ENCODE peak calls at places on chromosome 10, in ten cellular contexts. D, X, R, J, S, H, Z, I, M and Q are unnamed samples.
A peak's percentile ranks its signal among the peaks of the same experiment; 100 is the strongest.

GRCh38 chr10:36880898-36881297 is 244.5 kb upstream of the ANKRD30A start:
- DNase-seq in D (peak; percentile 9), X (no peak), R (no peak), J (peak; percentile 37), S (no peak), H (no peak), Z (no peak), I (peak; percentile 10), M (peak; percentile 10), Q (no peak)

GRCh38 chr10:99996934-99997648 is 12.7 kb downstream of the DNMBP start:
- DNase-seq in D (no peak), X (no peak), R (no peak), J (no peak), S (no peak), H (no peak), Z (no peak), I (no peak), M (no peak), Q (no peak)

GRCh38 chr10:50362547-50363125 is 111.3 kb upstream of the ASAH2 start:
- DNase-seq in D (no peak), X (no peak), R (no peak), J (no peak), S (no peak), H (peak; percentile 5), Z (no peak), I (no peak), M (no peak), Q (no peak)

GRCh38 chr10:5643356-5643755 is 23.0 kb downstream of the ASB13 start:
- DNase-seq in D (no peak), X (no peak), R (no peak), J (no peak), S (no peak), H (no peak), Z (no peak), I (no peak), M (no peak), Q (no peak)

GRCh38 chr10:10092581-10092980 is 925.1 kb upstream of the CELF2 start:
- DNase-seq in D (no peak), X (no peak), R (no peak), J (peak; percentile 3), S (no peak), H (no peak), Z (no peak), I (no peak), M (no peak), Q (peak; percentile 2)

GRCh38 chr10:43374194-43374593 is 2.8 kb downstream of the FXYD4 start:
- DNase-seq in D (no peak), X (no peak), R (no peak), J (no peak), S (no peak), H (no peak), Z (no peak), I (no peak), M (no peak), Q (no peak)

GRCh38 chr10:101018118-101018599 is 12.8 kb downstream of the PDZD7 start:
- DNase-seq in D (no peak), X (no peak), R (no peak), J (no peak), S (no peak), H (no peak), Z (no peak), I (no peak), M (no peak), Q (no peak)

GRCh38 chr10:117784776-117785175 is 242.2 kb downstream of the EMX2 start:
- DNase-seq in D (no peak), X (no peak), R (no peak), J (no peak), S (no peak), H (no peak), Z (no peak), I (no peak), M (no peak), Q (no peak)

GRCh38 chr10:42980553-42981357 is 96.1 kb upstream of the RET start:
- DNase-seq in D (no peak), X (no peak), R (no peak), J (no peak), S (peak; percentile 6), H (no peak), Z (no peak), I (no peak), M (no peak), Q (no peak)

GRCh38 chr10:25226775-25227682 is 52.2 kb downstream of the GPR158 start:
- DNase-seq in D (peak; percentile 35), X (no peak), R (peak; percentile 32), J (peak; percentile 43), S (no peak), H (peak; percentile 23), Z (no peak), I (peak; percentile 20), M (peak; percentile 48), Q (peak; percentile 1)

GRCh38 chr10:22625511-22626288 is 88.7 kb downstream of the PIP4K2A start:
- DNase-seq in D (no peak), X (no peak), R (no peak), J (no peak), S (no peak), H (no peak), Z (no peak), I (no peak), M (peak; percentile 36), Q (no peak)

GRCh38 chr10:27390681-27391080 is 113.4 kb upstream of the RAB18 start:
- DNase-seq in D (no peak), X (no peak), R (no peak), J (no peak), S (no peak), H (no peak), Z (no peak), I (no peak), M (no peak), Q (no peak)

GRCh38 chr10:11533328-11533781 is 78.1 kb downstream of the USP6NL start:
- DNase-seq in D (peak; percentile 23), X (no peak), R (no peak), J (no peak), S (no peak), H (no peak), Z (no peak), I (no peak), M (no peak), Q (no peak)

GRCh38 chr10:5545426-5545777 is 20.6 kb downstream of the CALML3 start:
- DNase-seq in D (no peak), X (no peak), R (no peak), J (no peak), S (no peak), H (no peak), Z (no peak), I (no peak), M (no peak), Q (no peak)

GRCh38 chr10:32379314-32379949 is 32.5 kb upstream of the EPC1 start:
- DNase-seq in D (peak; percentile 17), X (no peak), R (no peak), J (peak; percentile 77), S (no peak), H (peak; percentile 33), Z (no peak), I (peak; percentile 94), M (peak; percentile 45), Q (peak; percentile 23)

GRCh38 chr10:44316922-44317215 is 68.0 kb downstream of the CXCL12 start:
- DNase-seq in D (no peak), X (no peak), R (no peak), J (no peak), S (no peak), H (no peak), Z (no peak), I (no peak), M (no peak), Q (no peak)

GRCh38 chr10:132458071-132458594 is 61.1 kb downstream of the PWWP2B start:
- DNase-seq in D (no peak), X (no peak), R (no peak), J (no peak), S (no peak), H (no peak), Z (no peak), I (no peak), M (no peak), Q (no peak)

GRCh38 chr10:125000366-125001312 is 58.7 kb downstream of the ZRANB1 start:
- DNase-seq in D (peak; percentile 39), X (no peak), R (no peak), J (no peak), S (peak; percentile 7), H (no peak), Z (no peak), I (no peak), M (no peak), Q (no peak)

GRCh38 chr10:5666324-5667220 is at the start of gene ASB13:
- DNase-seq in D (peak; percentile 83), X (no peak), R (peak; percentile 88), J (peak; percentile 52), S (peak; percentile 40), H (peak; percentile 65), Z (no peak), I (peak; percentile 27), M (peak; percentile 58), Q (peak; percentile 42)

GRCh38 chr10:128065881-128066534 is 60.2 kb downstream of the MKI67 start:
- DNase-seq in D (no peak), X (no peak), R (no peak), J (no peak), S (no peak), H (no peak), Z (no peak), I (no peak), M (no peak), Q (no peak)

GRCh38 chr10:49082767-49083166 is 32.6 kb downstream of the VSTM4 start:
- DNase-seq in D (no peak), X (no peak), R (no peak), J (no peak), S (no peak), H (no peak), Z (no peak), I (peak; percentile 79), M (no peak), Q (no peak)

GRCh38 chr10:96017227-96017687 is 26.1 kb upstream of the CCNJ start:
- DNase-seq in D (peak; percentile 77), X (no peak), R (peak; percentile 61), J (peak; percentile 74), S (peak; percentile 23), H (peak; percentile 17), Z (peak; percentile 13), I (peak; percentile 44), M (peak; percentile 34), Q (peak; percentile 33)

GRCh38 chr10:63522129-63522687 is 1.0 kb downstream of the REEP3 start:
- DNase-seq in D (no peak), X (no peak), R (no peak), J (peak; percentile 57), S (no peak), H (no peak), Z (no peak), I (peak; percentile 61), M (no peak), Q (no peak)